ENCODE peak calls at places on chromosomes 16 and 17, in eight cellular contexts. One of them, this sample, is unnamed.

GRCh38 chr16:89047331-89048086 is 46.1 kb upstream of the ACSF3 start:
- DNase-seq in hepatocyte: no peak
- DNase-seq in MM.1S: no peak
- DNase-seq in PC-3: no peak
- DNase-seq in HCT116: no peak
- DNase-seq in OCI-LY7: no peak
- DNase-seq in GM23338: no peak
- DNase-seq in SK-N-SH: no peak
- DNase-seq in this sample: no peak

GRCh38 chr17:47797797-47798196 is 23.8 kb downstream of the OSBPL7 start:
- DNase-seq in hepatocyte: no peak
- DNase-seq in MM.1S: peak; percentile 35
- DNase-seq in PC-3: no peak
- DNase-seq in HCT116: no peak
- DNase-seq in OCI-LY7: peak; percentile 6
- DNase-seq in GM23338: peak; percentile 42
- DNase-seq in SK-N-SH: no peak
- DNase-seq in this sample: peak; percentile 52

GRCh38 chr17:75891605-75892555 is 4.9 kb downstream of the TRIM65 start:
- DNase-seq in hepatocyte: no peak
- DNase-seq in MM.1S: no peak
- DNase-seq in PC-3: no peak
- DNase-seq in HCT116: no peak
- DNase-seq in OCI-LY7: no peak
- DNase-seq in GM23338: no peak
- DNase-seq in SK-N-SH: no peak
- DNase-seq in this sample: no peak

GRCh38 chr17:37446027-37446426 is 39.3 kb downstream of the TADA2A start:
- DNase-seq in hepatocyte: no peak
- DNase-seq in MM.1S: no peak
- DNase-seq in PC-3: peak; percentile 54
- DNase-seq in HCT116: peak; percentile 84
- DNase-seq in OCI-LY7: no peak
- DNase-seq in GM23338: no peak
- DNase-seq in SK-N-SH: no peak
- DNase-seq in this sample: peak; percentile 86

GRCh38 chr16:16004314-16004749 is 54.9 kb downstream of the ABCC1 start:
- DNase-seq in hepatocyte: no peak
- DNase-seq in MM.1S: no peak
- DNase-seq in PC-3: peak; percentile 65
- DNase-seq in HCT116: no peak
- DNase-seq in OCI-LY7: no peak
- DNase-seq in GM23338: no peak
- DNase-seq in SK-N-SH: no peak
- DNase-seq in this sample: no peak

GRCh38 chr17:38379448-38379847 is 27.8 kb downstream of the SOCS7 start:
- DNase-seq in hepatocyte: no peak
- DNase-seq in MM.1S: no peak
- DNase-seq in PC-3: no peak
- DNase-seq in HCT116: no peak
- DNase-seq in OCI-LY7: no peak
- DNase-seq in GM23338: no peak
- DNase-seq in SK-N-SH: no peak
- DNase-seq in this sample: no peak

GRCh38 chr17:38724337-38724988 is 5.7 kb upstream of the CISD3 start:
- DNase-seq in hepatocyte: no peak
- DNase-seq in MM.1S: no peak
- DNase-seq in PC-3: no peak
- DNase-seq in HCT116: no peak
- DNase-seq in OCI-LY7: no peak
- DNase-seq in GM23338: no peak
- DNase-seq in SK-N-SH: peak; percentile 94
- DNase-seq in this sample: no peak

GRCh38 chr17:1878419-1879121 is 48.8 kb downstream of the RPA1 start:
- DNase-seq in hepatocyte: no peak
- DNase-seq in MM.1S: no peak
- DNase-seq in PC-3: peak; percentile 31
- DNase-seq in HCT116: no peak
- DNase-seq in OCI-LY7: no peak
- DNase-seq in GM23338: no peak
- DNase-seq in SK-N-SH: no peak
- DNase-seq in this sample: no peak

GRCh38 chr17:78125138-78125913 is 3.2 kb downstream of the TMC6 start:
- DNase-seq in hepatocyte: no peak
- DNase-seq in MM.1S: no peak
- DNase-seq in PC-3: no peak
- DNase-seq in HCT116: no peak
- DNase-seq in OCI-LY7: peak; percentile 70
- DNase-seq in GM23338: no peak
- DNase-seq in SK-N-SH: no peak
- DNase-seq in this sample: no peak

GRCh38 chr17:74185786-74186185 is 17.7 kb upstream of the RPL38 start:
- DNase-seq in hepatocyte: no peak
- DNase-seq in MM.1S: no peak
- DNase-seq in PC-3: no peak
- DNase-seq in HCT116: no peak
- DNase-seq in OCI-LY7: no peak
- DNase-seq in GM23338: no peak
- DNase-seq in SK-N-SH: no peak
- DNase-seq in this sample: no peak

GRCh38 chr16:22323998-22324786 is 27.0 kb downstream of the POLR3E start:
- DNase-seq in hepatocyte: no peak
- DNase-seq in MM.1S: no peak
- DNase-seq in PC-3: no peak
- DNase-seq in HCT116: no peak
- DNase-seq in OCI-LY7: no peak
- DNase-seq in GM23338: no peak
- DNase-seq in SK-N-SH: no peak
- DNase-seq in this sample: no peak

GRCh38 chr17:82815790-82816305 is 24.0 kb downstream of the ZNF750 start:
- DNase-seq in hepatocyte: no peak
- DNase-seq in MM.1S: no peak
- DNase-seq in PC-3: no peak
- DNase-seq in HCT116: no peak
- DNase-seq in OCI-LY7: no peak
- DNase-seq in GM23338: no peak
- DNase-seq in SK-N-SH: no peak
- DNase-seq in this sample: no peak

GRCh38 chr16:85168732-85169256 is 56.5 kb upstream of the CIBAR2 start:
- DNase-seq in hepatocyte: peak; percentile 72
- DNase-seq in MM.1S: no peak
- DNase-seq in PC-3: peak; percentile 31
- DNase-seq in HCT116: no peak
- DNase-seq in OCI-LY7: no peak
- DNase-seq in GM23338: peak; percentile 76
- DNase-seq in SK-N-SH: peak; percentile 92
- DNase-seq in this sample: peak; percentile 86

GRCh38 chr17:80423536-80424225 is 8.7 kb downstream of the ENDOV start:
- DNase-seq in hepatocyte: no peak
- DNase-seq in MM.1S: no peak
- DNase-seq in PC-3: no peak
- DNase-seq in HCT116: no peak
- DNase-seq in OCI-LY7: no peak
- DNase-seq in GM23338: no peak
- DNase-seq in SK-N-SH: peak; percentile 35
- DNase-seq in this sample: no peak

GRCh38 chr17:850828-851759 is 68.9 kb downstream of the MRM3 start:
- DNase-seq in hepatocyte: no peak
- DNase-seq in MM.1S: no peak
- DNase-seq in PC-3: no peak
- DNase-seq in HCT116: no peak
- DNase-seq in OCI-LY7: no peak
- DNase-seq in GM23338: no peak
- DNase-seq in SK-N-SH: peak; percentile 46
- DNase-seq in this sample: peak; percentile 54

GRCh38 chr16:69796285-69797118 is 34.4 kb downstream of the WWP2 start:
- DNase-seq in hepatocyte: peak; percentile 82
- DNase-seq in MM.1S: peak; percentile 62
- DNase-seq in PC-3: peak; percentile 67
- DNase-seq in HCT116: peak; percentile 45
- DNase-seq in OCI-LY7: peak; percentile 70
- DNase-seq in GM23338: peak; percentile 88
- DNase-seq in SK-N-SH: peak; percentile 66
- DNase-seq in this sample: peak; percentile 80

GRCh38 chr17:7213895-7214299 is 5.7 kb downstream of the DLG4 start:
- DNase-seq in hepatocyte: peak; percentile 92
- DNase-seq in MM.1S: peak; percentile 64
- DNase-seq in PC-3: peak; percentile 49
- DNase-seq in HCT116: peak; percentile 72
- DNase-seq in OCI-LY7: peak; percentile 86
- DNase-seq in GM23338: peak; percentile 100
- DNase-seq in SK-N-SH: peak; percentile 86
- DNase-seq in this sample: peak; percentile 100

GRCh38 chr17:57604771-57605733 is 140.0 kb downstream of the CCDC182 start:
- DNase-seq in hepatocyte: peak; percentile 74
- DNase-seq in MM.1S: peak; percentile 90
- DNase-seq in PC-3: no peak
- DNase-seq in HCT116: no peak
- DNase-seq in OCI-LY7: peak; percentile 92
- DNase-seq in GM23338: peak; percentile 27
- DNase-seq in SK-N-SH: peak; percentile 89
- DNase-seq in this sample: peak; percentile 38

GRCh38 chr16:10756574-10756973 is 12.9 kb downstream of the NUBP1 start:
- DNase-seq in hepatocyte: no peak
- DNase-seq in MM.1S: no peak
- DNase-seq in PC-3: no peak
- DNase-seq in HCT116: no peak
- DNase-seq in OCI-LY7: no peak
- DNase-seq in GM23338: no peak
- DNase-seq in SK-N-SH: no peak
- DNase-seq in this sample: no peak

GRCh38 chr16:6827931-6828330 is 504.7 kb upstream of the RBFOX1 start:
- DNase-seq in hepatocyte: no peak
- DNase-seq in MM.1S: no peak
- DNase-seq in PC-3: no peak
- DNase-seq in HCT116: no peak
- DNase-seq in OCI-LY7: no peak
- DNase-seq in GM23338: no peak
- DNase-seq in SK-N-SH: no peak
- DNase-seq in this sample: no peak

GRCh38 chr17:38942641-38943040 is 17.2 kb downstream of the LASP1NB start:
- DNase-seq in hepatocyte: no peak
- DNase-seq in MM.1S: peak; percentile 20
- DNase-seq in PC-3: no peak
- DNase-seq in HCT116: no peak
- DNase-seq in OCI-LY7: no peak
- DNase-seq in GM23338: no peak
- DNase-seq in SK-N-SH: no peak
- DNase-seq in this sample: no peak

GRCh38 chr16:47143677-47144558 is at the start of gene NETO2:
- DNase-seq in hepatocyte: peak; percentile 78
- DNase-seq in MM.1S: peak; percentile 51
- DNase-seq in PC-3: peak; percentile 48
- DNase-seq in HCT116: no peak
- DNase-seq in OCI-LY7: peak; percentile 16
- DNase-seq in GM23338: peak; percentile 82
- DNase-seq in SK-N-SH: peak; percentile 88
- DNase-seq in this sample: peak; percentile 88
- TF ChIP-seq CTCF in hepatocyte: peak; percentile 78
- TF ChIP-seq CTCF in MM.1S: peak; percentile 38
- TF ChIP-seq CTCF in PC-3: peak; percentile 50
- TF ChIP-seq CTCF in HCT116: no peak
- TF ChIP-seq CTCF in OCI-LY7: peak; percentile 27
- TF ChIP-seq CTCF in GM23338: peak; percentile 53
- TF ChIP-seq CTCF in SK-N-SH: peak; percentile 62
- TF ChIP-seq CTCF in this sample: peak; percentile 67

GRCh38 chr17:15651001-15651582 is 31.6 kb upstream of the FBXW10B start:
- DNase-seq in hepatocyte: no peak
- DNase-seq in MM.1S: no peak
- DNase-seq in PC-3: peak; percentile 50
- DNase-seq in HCT116: no peak
- DNase-seq in OCI-LY7: no peak
- DNase-seq in GM23338: no peak
- DNase-seq in SK-N-SH: peak; percentile 51
- DNase-seq in this sample: no peak
- H3K27ac ChIP-seq in hepatocyte: peak overlapping the region; percentile 87
- H3K27ac ChIP-seq in MM.1S: no peak overlapping the region
- H3K27ac ChIP-seq in PC-3: peak overlapping the region; percentile 85
- H3K27ac ChIP-seq in HCT116: peak overlapping the region; percentile 75
- H3K27ac ChIP-seq in OCI-LY7: no peak overlapping the region
- H3K27ac ChIP-seq in GM23338: no peak overlapping the region
- H3K27ac ChIP-seq in SK-N-SH: peak overlapping the region; percentile 62
- H3K27ac ChIP-seq in this sample: no peak overlapping the region

DNA sequence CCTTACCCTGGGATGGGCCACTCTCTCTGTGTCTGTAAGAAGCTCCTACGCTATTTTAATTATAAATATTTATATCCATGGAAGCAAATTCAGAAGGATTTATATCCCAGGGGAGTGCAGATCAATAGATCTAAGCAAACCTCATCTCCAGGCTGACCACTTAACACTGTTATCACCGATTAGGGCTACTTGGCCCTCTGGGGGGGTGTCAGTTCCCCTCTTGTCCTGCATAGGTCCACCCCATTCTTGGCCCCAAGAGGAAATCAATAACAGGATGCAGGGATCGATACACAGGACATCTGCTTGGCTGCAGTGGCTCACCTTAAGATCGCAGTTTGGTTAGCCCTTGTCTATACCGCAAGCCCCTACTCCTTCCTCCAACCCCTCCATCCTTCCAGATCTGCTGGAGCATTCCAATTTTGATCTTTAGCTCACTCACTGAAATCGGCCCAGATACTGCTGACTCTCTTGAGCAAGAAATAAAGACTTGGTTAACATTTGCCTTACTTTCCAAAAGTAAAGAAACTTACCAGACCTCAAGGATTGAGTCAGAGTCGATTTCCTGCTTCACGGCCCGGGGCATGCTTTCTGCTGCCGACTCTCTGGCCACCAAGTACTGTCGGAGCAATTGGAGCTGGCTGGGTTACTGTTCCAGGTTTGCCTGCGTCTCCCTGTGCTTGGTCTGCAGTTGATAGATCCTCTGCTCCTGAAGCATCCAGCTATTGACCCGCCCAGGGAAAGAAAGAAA is 112.3 kb upstream of the PMFBP1 start:
- DNase-seq in hepatocyte: no peak
- DNase-seq in MM.1S: no peak
- DNase-seq in PC-3: peak; percentile 46
- DNase-seq in HCT116: no peak
- DNase-seq in OCI-LY7: no peak
- DNase-seq in GM23338: no peak
- DNase-seq in SK-N-SH: no peak
- DNase-seq in this sample: no peak
- TF ChIP-seq EZH2phosphoT487 in hepatocyte: no peak
- TF ChIP-seq EZH2phosphoT487 in MM.1S: no peak
- TF ChIP-seq EZH2phosphoT487 in PC-3: no peak
- TF ChIP-seq EZH2phosphoT487 in HCT116: no peak
- TF ChIP-seq EZH2phosphoT487 in OCI-LY7: no peak
- TF ChIP-seq EZH2phosphoT487 in GM23338: no peak
- TF ChIP-seq EZH2phosphoT487 in SK-N-SH: no peak
- TF ChIP-seq EZH2phosphoT487 in this sample: no peak

DNA sequence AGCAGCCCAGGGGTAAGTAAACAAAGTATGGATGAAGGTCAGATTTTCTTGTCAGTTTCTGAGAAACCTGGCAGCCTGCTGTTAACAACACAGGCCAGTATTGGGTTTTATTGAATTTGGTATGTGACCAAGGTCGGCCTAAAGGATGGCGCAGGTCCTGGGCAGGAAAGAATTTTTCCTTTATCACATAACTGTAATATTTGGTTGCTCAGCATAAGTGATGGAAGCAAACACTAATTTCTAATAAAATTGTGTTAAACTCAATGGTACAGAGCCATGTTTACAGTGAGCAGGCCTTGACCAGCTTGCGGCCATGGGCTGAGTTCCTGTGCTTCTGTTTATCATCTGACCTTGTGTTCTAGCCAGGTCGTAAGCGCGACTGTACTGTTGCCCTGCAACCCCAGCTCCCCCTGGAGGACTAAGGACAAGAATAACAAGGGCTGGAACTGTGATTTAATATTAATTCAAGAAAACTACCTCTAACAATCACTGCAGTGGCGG is 10.5 kb downstream of the POLDIP2 start:
- DNase-seq in hepatocyte: peak; percentile 62
- DNase-seq in MM.1S: no peak
- DNase-seq in PC-3: no peak
- DNase-seq in HCT116: no peak
- DNase-seq in OCI-LY7: no peak
- DNase-seq in GM23338: peak; percentile 57
- DNase-seq in SK-N-SH: peak; percentile 39
- DNase-seq in this sample: peak; percentile 21
- TF ChIP-seq CTCF in hepatocyte: peak; percentile 38
- TF ChIP-seq CTCF in MM.1S: peak; percentile 8
- TF ChIP-seq CTCF in PC-3: peak; percentile 37
- TF ChIP-seq CTCF in HCT116: peak; percentile 33
- TF ChIP-seq CTCF in OCI-LY7: peak; percentile 59
- TF ChIP-seq CTCF in GM23338: peak; percentile 43
- TF ChIP-seq CTCF in SK-N-SH: peak; percentile 39
- TF ChIP-seq CTCF in this sample: peak; percentile 23